ENCODE peak calls at places on chromosomes 2 and 18, in ten cellular contexts. Y is activated CD8-positive, alpha-beta memory T cell treated with anti-CD3 and anti-CD28 coated beads for 4 hours; Q is SK-MEL-5; F is fibroblast of the conjunctiva; K is A549; N is NCI-H524; X is right cardiac atrium; J is glutamatergic neuron; O is AG09309; G is neural crest cell. I is an unnamed sample.

GRCh38 chr2:38190542-38191218 is 114.7 kb upstream of the CYP1B1 start:
- DNase-seq in Y (no peak), Q (no peak), F (peak; percentile 72), K (no peak), N (no peak), X (no peak), J (no peak), O (peak; percentile 97), G (no peak), I (no peak)

GRCh38 chr2:202780514-202781021 is 91.0 kb downstream of the ICA1L start:
- DNase-seq in Y (no peak), Q (no peak), F (no peak), K (no peak), N (no peak), X (no peak), J (no peak), O (no peak), G (no peak), I (peak; percentile 9)

GRCh38 chr2:38070438-38070837 is 5.5 kb downstream of the CYP1B1 start:
- DNase-seq in Y (no peak), Q (no peak), F (no peak), K (no peak), N (no peak), X (no peak), J (no peak), O (no peak), G (no peak), I (no peak)

GRCh38 chr2:6181525-6182270 is 489.5 kb downstream of the SOX11 start:
- DNase-seq in Y (no peak), Q (no peak), F (peak; percentile 64), K (no peak), N (no peak), X (no peak), J (no peak), O (no peak), G (no peak), I (peak; percentile 50)

GRCh38 chr2:45759310-45759851 is 107.9 kb downstream of the PRKCE start:
- DNase-seq in Y (no peak), Q (no peak), F (no peak), K (no peak), N (peak; percentile 97), X (no peak), J (peak; percentile 76), O (no peak), G (no peak), I (peak; percentile 52)

GRCh38 chr2:195984951-195985726 is 83.5 kb downstream of the DNAH7 start:
- DNase-seq in Y (no peak), Q (no peak), F (peak; percentile 3), K (no peak), N (no peak), X (no peak), J (no peak), O (no peak), G (no peak), I (no peak)

GRCh38 chr2:1501991-1502390 is 88.7 kb downstream of the TPO start:
- DNase-seq in Y (no peak), Q (no peak), F (no peak), K (no peak), N (no peak), X (no peak), J (no peak), O (no peak), G (no peak), I (no peak)

GRCh38 chr2:10039658-10040410 is 3.5 kb upstream of the KLF11 start:
- DNase-seq in Y (no peak), Q (no peak), F (no peak), K (no peak), N (no peak), X (no peak), J (no peak), O (no peak), G (no peak), I (no peak)

GRCh38 chr2:181575024-181575649 is 81.8 kb downstream of the CERKL start:
- DNase-seq in Y (no peak), Q (no peak), F (no peak), K (no peak), N (peak; percentile 94), X (no peak), J (peak; percentile 39), O (no peak), G (no peak), I (no peak)

GRCh38 chr18:77316641-77317040 is 67.0 kb downstream of the GALR1 start:
- DNase-seq in Y (no peak), Q (no peak), F (no peak), K (no peak), N (no peak), X (no peak), J (no peak), O (no peak), G (no peak), I (no peak)

GRCh38 chr2:4340536-4340935 is 637.2 kb downstream of the DCDC2C start:
- DNase-seq in Y (no peak), Q (no peak), F (no peak), K (no peak), N (no peak), X (no peak), J (no peak), O (no peak), G (no peak), I (no peak)

GRCh38 chr2:177633111-177633510 is 240.5 kb downstream of the AGPS start:
- DNase-seq in Y (no peak), Q (no peak), F (no peak), K (no peak), N (no peak), X (no peak), J (no peak), O (no peak), G (no peak), I (no peak)

GRCh38 chr2:40489678-40489960 is 37.7 kb upstream of the SLC8A1 start:
- DNase-seq in Y (no peak), Q (no peak), F (no peak), K (no peak), N (no peak), X (no peak), J (no peak), O (no peak), G (no peak), I (no peak)

GRCh38 chr2:237519506-237520245 is 32.6 kb downstream of the MLPH start:
- DNase-seq in Y (no peak), Q (no peak), F (no peak), K (no peak), N (no peak), X (no peak), J (no peak), O (no peak), G (no peak), I (no peak)

GRCh38 chr2:95359035-95359434 is 43.5 kb upstream of the FAHD2A start:
- DNase-seq in Y (no peak), Q (no peak), F (peak; percentile 10), K (no peak), N (no peak), X (no peak), J (no peak), O (peak; percentile 37), G (no peak), I (no peak)

GRCh38 chr2:8743261-8743660 is 61.4 kb downstream of the ID2 start:
- DNase-seq in Y (no peak), Q (no peak), F (no peak), K (no peak), N (no peak), X (no peak), J (no peak), O (no peak), G (no peak), I (no peak)

GRCh38 chr2:225122582-225123486 is 80.6 kb upstream of the DOCK10 start:
- DNase-seq in Y (no peak), Q (peak; percentile 36), F (peak; percentile 17), K (no peak), N (peak; percentile 55), X (no peak), J (peak; percentile 21), O (no peak), G (peak; percentile 29), I (no peak)

GRCh38 chr2:217429981-217430500 is 570.2 kb upstream of the TNP1 start:
- DNase-seq in Y (no peak), Q (no peak), F (no peak), K (no peak), N (no peak), X (no peak), J (no peak), O (no peak), G (no peak), I (no peak)

GRCh38 chr2:213995400-213996105 is 415.3 kb upstream of the VWC2L start:
- DNase-seq in Y (no peak), Q (no peak), F (peak; percentile 72), K (peak; percentile 42), N (no peak), X (no peak), J (no peak), O (peak; percentile 81), G (no peak), I (peak; percentile 48)

GRCh38 chr2:226002438-226002837 is 602.9 kb downstream of the NYAP2 start:
- DNase-seq in Y (no peak), Q (peak; percentile 33), F (peak; percentile 47), K (peak; percentile 26), N (no peak), X (peak; percentile 52), J (no peak), O (peak; percentile 49), G (no peak), I (peak; percentile 54)

GRCh38 chr2:75324716-75325291 is 125.5 kb upstream of the TACR1 start:
- DNase-seq in Y (no peak), Q (no peak), F (no peak), K (no peak), N (no peak), X (no peak), J (no peak), O (no peak), G (no peak), I (no peak)

GRCh38 chr2:82993631-82994030 is 1465.4 kb downstream of the SUCLG1 start:
- DNase-seq in Y (no peak), Q (no peak), F (no peak), K (no peak), N (no peak), X (no peak), J (no peak), O (no peak), G (no peak), I (no peak)

GRCh38 chr2:203670939-203671338 is 35.5 kb upstream of the CD28 start:
- DNase-seq in Y (no peak), Q (no peak), F (no peak), K (no peak), N (no peak), X (no peak), J (no peak), O (no peak), G (no peak), I (no peak)

GRCh38 chr18:23302852-23303527 is 150.1 kb upstream of the RIOK3 start:
- DNase-seq in Y (no peak), Q (peak; percentile 70), F (no peak), K (no peak), N (no peak), X (no peak), J (no peak), O (peak; percentile 87), G (no peak), I (no peak)

GRCh38 chr2:8243748-8244147 is 438.1 kb upstream of the ID2 start:
- DNase-seq in Y (no peak), Q (no peak), F (no peak), K (no peak), N (no peak), X (no peak), J (no peak), O (no peak), G (no peak), I (no peak)

GRCh38 chr2:20514596-20515269 is 67.9 kb downstream of the RHOB start:
- DNase-seq in Y (no peak), Q (no peak), F (peak; percentile 71), K (no peak), N (no peak), X (peak; percentile 65), J (no peak), O (peak; percentile 88), G (no peak), I (peak; percentile 70)

I was measured in HFF-Myc.